ENCODE peak calls at places on chromosomes 3 and 15, in six cellular contexts. Z is HT1080, M is GM18507, R is anterior cingulate cortex, Q is foreskin fibroblast, O is activated B cell treated with CpG ODN at 0.5 μM for 24 hours. F is an unnamed sample.

GRCh38 chr3:48369685-48370329 is 2.2 kb upstream of the FBXW12 start:
- DNase-seq in R (no peak), Z (no peak), O (no peak), M (no peak), Q (no peak), F (no peak)

GRCh38 chr3:141011511-141012262 is 39.5 kb upstream of the SPSB4 start:
- DNase-seq in O (peak; percentile 41), R (peak; percentile 71), Q (peak; percentile 31), Z (peak; percentile 59), M (peak; percentile 20), F (peak; percentile 88)

GRCh38 chr15:43376017-43376705 is 5.3 kb downstream of the TUBGCP4 start:
- DNase-seq in R (no peak), M (no peak), O (no peak), Z (peak; percentile 13), Q (peak; percentile 14), F (peak; percentile 42)

GRCh38 chr15:75952512-75952911 is 48.8 kb downstream of the FBXO22 start:
- DNase-seq in R (no peak), Q (no peak), M (no peak), O (no peak), Z (peak; percentile 3), F (no peak)

GRCh38 chr3:10551821-10552630 is 46.6 kb upstream of the ATP2B2 start:
- DNase-seq in Z (peak; percentile 83), M (no peak), O (peak; percentile 18), Q (peak; percentile 8), R (peak; percentile 58), F (peak; percentile 79)

GRCh38 chr15:63364293-63365003 is 17.2 kb downstream of the CA12 start:
- DNase-seq in M (no peak), O (no peak), Q (no peak), Z (no peak), R (no peak), F (no peak)

GRCh38 chr3:178385280-178385952 is 150.8 kb upstream of the KCNMB2 start:
- DNase-seq in R (no peak), Q (no peak), Z (peak; percentile 34), M (no peak), O (no peak), F (peak; percentile 8)

GRCh38 chr15:89375093-89376062 is 40.8 kb upstream of the POLG start:
- DNase-seq in O (no peak), M (no peak), R (no peak), Z (no peak), Q (no peak), F (no peak)

GRCh38 chr3:171021377-171021776 is 5.1 kb downstream of the SLC2A2 start:
- DNase-seq in R (no peak), M (no peak), Z (no peak), O (no peak), Q (no peak), F (no peak)

GRCh38 chr15:101145362-101145761 is 106.5 kb downstream of the CHSY1 start:
- DNase-seq in Z (no peak), Q (no peak), R (no peak), M (no peak), O (no peak), F (no peak)

GRCh38 chr3:42216820-42217416 is 49.1 kb downstream of the CCK start:
- DNase-seq in Q (no peak), M (no peak), Z (peak; percentile 78), R (no peak), O (no peak), F (peak; percentile 80)

GRCh38 chr15:47326934-47327333 is 390.4 kb upstream of the SEMA6D start:
- DNase-seq in R (no peak), Q (no peak), O (no peak), M (no peak), Z (no peak), F (no peak)

GRCh38 chr3:111581403-111582113 is 13.6 kb downstream of the ZBED2 start:
- DNase-seq in O (no peak), R (no peak), Z (peak; percentile 63), Q (no peak), M (no peak), F (no peak)

GRCh38 chr15:25776071-25776740 is 86.9 kb downstream of the ATP10A start:
- DNase-seq in M (no peak), Z (no peak), O (no peak), R (no peak), Q (no peak), F (no peak)

GRCh38 chr15:38071211-38071972 is 137.0 kb downstream of the TMCO5A start:
- DNase-seq in Q (no peak), R (no peak), Z (no peak), M (no peak), O (no peak), F (no peak)

GRCh38 chr15:76575177-76576078 is 238.9 kb downstream of the ISL2 start:
- DNase-seq in Z (peak; percentile 13), M (peak; percentile 23), O (no peak), Q (no peak), R (no peak), F (no peak)

GRCh38 chr3:113038326-113038725 is 47.5 kb downstream of the GTPBP8 start:
- DNase-seq in M (no peak), O (no peak), Z (no peak), R (no peak), Q (no peak), F (no peak)

GRCh38 chr3:125310623-125311076 is 64.5 kb downstream of the ZNF148 start:
- DNase-seq in R (no peak), Z (no peak), Q (no peak), M (peak; percentile 18), O (peak; percentile 16), F (peak; percentile 75)

F was measured in DND-41.